ENCODE peak calls at places on chromosomes 3 and 15, in five cellular contexts. P is WERI-Rb-1; L is stimulated activated naive CD8-positive, alpha-beta T cell treated with anti-CD3 and anti-CD28 coated beads, Interleukin-15, Interleukin-2, amounts not matched to agents 100 U/mL and 50 U/mL, for 24 hours; G is neural progenitor cell; Z is hepatic stellate cell. I is an unnamed sample.

GRCh38 chr3:65953301-65953812 is 85.4 kb downstream of the MAGI1 start:
- DNase-seq in Z (no peak), G (peak), P (no peak), L (no peak), I (peak)

GRCh38 chr3:108554913-108555571 is 34.2 kb downstream of the CIP2A start:
- DNase-seq in G (peak), Z (no peak), L (no peak), P (no peak), I (no peak)

GRCh38 chr15:40471105-40471777 is 457 bp downstream of the CHST14 start:
- DNase-seq in Z (peak), L (peak), G (peak), P (no peak), I (peak)

GRCh38 chr3:186182850-186183249 is 74.0 kb upstream of the ETV5 start:
- DNase-seq in P (no peak), Z (no peak), G (no peak), L (no peak), I (no peak)

GRCh38 chr3:126146034-126146433 is 34.4 kb downstream of the ALDH1L1 start:
- DNase-seq in G (no peak), P (no peak), L (no peak), Z (no peak), I (no peak)

GRCh38 chr3:51099794-51100542 is 285.1 kb upstream of the MANF start:
- DNase-seq in L (peak), P (peak), Z (peak), G (peak), I (peak)

GRCh38 chr15:48090115-48090514 is 30.7 kb upstream of the SLC24A5 start:
- DNase-seq in Z (no peak), G (no peak), L (no peak), P (no peak), I (no peak)

GRCh38 chr3:127182848-127183714 is 9.8 kb upstream of the PRR23E start:
- DNase-seq in P (peak), L (no peak), G (peak), Z (no peak), I (peak)

GRCh38 chr3:123335007-123335670 is 113.8 kb downstream of the ADCY5 start:
- DNase-seq in P (no peak), L (no peak), Z (no peak), G (no peak), I (no peak)

GRCh38 chr15:89197503-89197971 is 23.8 kb downstream of the RLBP1 start:
- DNase-seq in L (peak), Z (no peak), G (peak), P (no peak), I (peak)

GRCh38 chr3:53776494-53777101 is 69.6 kb downstream of the CHDH start:
- DNase-seq in G (no peak), L (no peak), P (no peak), Z (no peak), I (no peak)

GRCh38 chr15:29270976-29271375 is 1.4 kb upstream of the NSMCE3 start:
- DNase-seq in G (no peak), P (no peak), Z (no peak), L (no peak), I (no peak)

GRCh38 chr3:60395173-60395762 is 856.0 kb downstream of the FHIT start:
- DNase-seq in G (no peak), Z (no peak), P (no peak), L (no peak), I (no peak)

GRCh38 chr3:94258851-94259250 is 196.0 kb downstream of the NSUN3 start:
- DNase-seq in Z (no peak), P (no peak), L (no peak), G (no peak), I (peak)

GRCh38 chr3:5226783-5227182 is 39.3 kb downstream of the EDEM1 start:
- DNase-seq in P (no peak), G (no peak), Z (peak), L (no peak), I (no peak)

GRCh38 chr3:37511357-37511970 is 337.1 kb upstream of the LRRFIP2 start:
- DNase-seq in Z (no peak), P (no peak), G (no peak), L (no peak), I (peak)

GRCh38 chr15:65666257-65666656 is 44.5 kb downstream of the SLC24A1 start:
- DNase-seq in L (no peak), G (no peak), P (no peak), Z (no peak), I (no peak)

GRCh38 chr15:34490421-34491193 is 53.0 kb upstream of the GOLGA8A start:
- DNase-seq in Z (no peak), P (no peak), L (no peak), G (peak), I (peak)

GRCh38 chr3:126714921-126715320 is 10.9 kb downstream of the CHCHD6 start:
- DNase-seq in G (no peak), Z (no peak), P (no peak), L (no peak), I (no peak)

GRCh38 chr3:178558637-178559036 is 22.4 kb downstream of the KCNMB2 start:
- DNase-seq in L (no peak), P (no peak), G (peak), Z (no peak), I (no peak)

I was measured in mesendoderm.